ENCODE peak calls at places on chromosome 11, in nine cellular contexts. One of them, this sample, is unnamed.

GRCh38 chr11:73137262-73137941 is 4.7 kb downstream of the FCHSD2 start:
- DNase-seq in SK-N-MC: no peak
- DNase-seq in AG04450: no peak
- DNase-seq in stomach: no peak
- DNase-seq in GM23248: no peak
- DNase-seq in heart right ventricle: no peak
- DNase-seq in heart left ventricle: no peak
- DNase-seq in A549: no peak
- DNase-seq in PC-9: no peak
- DNase-seq in this sample: no peak

GRCh38 chr11:123129920-123130319 is 65.1 kb downstream of the CLMP start:
- DNase-seq in SK-N-MC: no peak
- DNase-seq in AG04450: peak; percentile 58
- DNase-seq in stomach: no peak
- DNase-seq in GM23248: peak; percentile 85
- DNase-seq in heart right ventricle: no peak
- DNase-seq in heart left ventricle: no peak
- DNase-seq in A549: no peak
- DNase-seq in PC-9: no peak
- DNase-seq in this sample: no peak

GRCh38 chr11:10225553-10225952 is 68.5 kb downstream of the SBF2 start:
- DNase-seq in SK-N-MC: no peak
- DNase-seq in AG04450: no peak
- DNase-seq in stomach: no peak
- DNase-seq in GM23248: no peak
- DNase-seq in heart right ventricle: no peak
- DNase-seq in heart left ventricle: no peak
- DNase-seq in A549: no peak
- DNase-seq in PC-9: no peak
- DNase-seq in this sample: no peak

GRCh38 chr11:80188228-80188627 is 747.4 kb upstream of the TENM4 start:
- DNase-seq in SK-N-MC: no peak
- DNase-seq in AG04450: no peak
- DNase-seq in stomach: no peak
- DNase-seq in GM23248: no peak
- DNase-seq in heart right ventricle: no peak
- DNase-seq in heart left ventricle: no peak
- DNase-seq in A549: no peak
- DNase-seq in PC-9: no peak
- DNase-seq in this sample: no peak

GRCh38 chr11:83628622-83629347 is 342.6 kb upstream of the CCDC90B start:
- DNase-seq in SK-N-MC: no peak
- DNase-seq in AG04450: no peak
- DNase-seq in stomach: no peak
- DNase-seq in GM23248: no peak
- DNase-seq in heart right ventricle: no peak
- DNase-seq in heart left ventricle: no peak
- DNase-seq in A549: no peak
- DNase-seq in PC-9: no peak
- DNase-seq in this sample: no peak

GRCh38 chr11:102458531-102458930 is 6.0 kb upstream of the TMEM123 start:
- DNase-seq in SK-N-MC: no peak
- DNase-seq in AG04450: no peak
- DNase-seq in stomach: no peak
- DNase-seq in GM23248: no peak
- DNase-seq in heart right ventricle: no peak
- DNase-seq in heart left ventricle: no peak
- DNase-seq in A549: no peak
- DNase-seq in PC-9: no peak
- DNase-seq in this sample: no peak

GRCh38 chr11:130404727-130405126 is 23.7 kb downstream of the ADAMTS8 start:
- DNase-seq in SK-N-MC: no peak
- DNase-seq in AG04450: no peak
- DNase-seq in stomach: no peak
- DNase-seq in GM23248: no peak
- DNase-seq in heart right ventricle: no peak
- DNase-seq in heart left ventricle: no peak
- DNase-seq in A549: no peak
- DNase-seq in PC-9: no peak
- DNase-seq in this sample: no peak

GRCh38 chr11:118441770-118442169 is 5.5 kb downstream of the KMT2A start:
- DNase-seq in SK-N-MC: no peak
- DNase-seq in AG04450: no peak
- DNase-seq in stomach: no peak
- DNase-seq in GM23248: peak; percentile 6
- DNase-seq in heart right ventricle: no peak
- DNase-seq in heart left ventricle: no peak
- DNase-seq in A549: no peak
- DNase-seq in PC-9: no peak
- DNase-seq in this sample: no peak

DNA sequence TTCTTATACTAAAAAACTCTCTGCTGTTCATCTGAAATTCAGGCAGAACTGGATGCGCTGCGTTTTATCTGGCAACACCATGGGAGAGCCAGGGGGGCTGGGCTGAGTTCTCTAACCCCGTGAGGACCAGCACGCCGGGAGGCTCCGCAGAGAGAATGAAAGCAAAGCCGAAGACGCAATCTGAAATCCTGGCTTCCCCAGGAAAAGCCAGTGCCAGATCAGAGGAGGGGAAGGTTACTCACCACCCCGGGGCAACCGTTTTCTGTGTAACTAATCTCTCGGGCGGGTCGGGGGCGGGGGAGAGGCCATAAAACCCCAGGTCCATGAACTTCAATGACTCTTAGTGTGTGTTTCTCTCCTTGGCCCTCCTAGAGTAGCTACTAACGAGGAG is 99.4 kb downstream of the SHANK2 start:
- DNase-seq in SK-N-MC: no peak
- DNase-seq in AG04450: no peak
- DNase-seq in stomach: no peak
- DNase-seq in GM23248: peak; percentile 62
- DNase-seq in heart right ventricle: no peak
- DNase-seq in heart left ventricle: no peak
- DNase-seq in A549: peak; percentile 53
- DNase-seq in PC-9: peak; percentile 44
- DNase-seq in this sample: no peak
- H3K27ac ChIP-seq in SK-N-MC: no peak overlapping the region
- H3K27ac ChIP-seq in AG04450: no peak overlapping the region
- H3K27ac ChIP-seq in stomach: no peak overlapping the region
- H3K27ac ChIP-seq in GM23248: no peak overlapping the region
- H3K27ac ChIP-seq in heart right ventricle: no peak overlapping the region
- H3K27ac ChIP-seq in heart left ventricle: no peak overlapping the region
- H3K27ac ChIP-seq in A549: peak overlapping the region; percentile 46
- H3K27ac ChIP-seq in PC-9: peak overlapping the region; percentile 71
- H3K27ac ChIP-seq in this sample: no peak overlapping the region

DNA sequence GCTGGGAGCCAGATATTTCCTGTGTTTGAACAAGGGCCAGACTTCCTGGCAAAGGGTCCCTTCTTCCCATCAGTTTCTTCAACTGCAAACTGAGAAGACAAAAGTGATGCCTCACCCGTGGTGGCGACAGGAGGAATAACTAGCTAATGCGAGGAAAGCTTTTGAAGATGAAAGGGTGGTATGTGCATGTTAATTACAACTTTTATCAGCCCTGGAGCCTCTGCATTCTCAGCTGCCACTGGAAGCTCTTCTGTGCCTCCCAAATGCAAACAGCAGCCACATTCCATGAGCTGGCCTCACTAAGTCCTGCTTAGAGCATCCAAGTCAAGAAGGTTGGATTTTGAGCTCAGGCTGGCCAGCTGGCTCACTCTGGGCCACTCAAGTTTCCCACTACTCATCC is 12.9 kb downstream of the CD44 start:
- DNase-seq in SK-N-MC: no peak
- DNase-seq in AG04450: no peak
- DNase-seq in stomach: no peak
- DNase-seq in GM23248: peak; percentile 43
- DNase-seq in heart right ventricle: no peak
- DNase-seq in heart left ventricle: no peak
- DNase-seq in A549: no peak
- DNase-seq in PC-9: no peak
- DNase-seq in this sample: no peak
- H3K27ac ChIP-seq in SK-N-MC: no peak overlapping the region
- H3K27ac ChIP-seq in AG04450: peak overlapping the region; percentile 4
- H3K27ac ChIP-seq in stomach: peak overlapping the region; percentile 38
- H3K27ac ChIP-seq in GM23248: peak overlapping the region; percentile 73
- H3K27ac ChIP-seq in heart right ventricle: no peak overlapping the region
- H3K27ac ChIP-seq in heart left ventricle: no peak overlapping the region
- H3K27ac ChIP-seq in A549: peak overlapping the region; percentile 20
- H3K27ac ChIP-seq in PC-9: no peak overlapping the region
- H3K27ac ChIP-seq in this sample: no peak overlapping the region

GRCh38 chr11:120208012-120208441 is 2.8 kb upstream of the OAF start:
- DNase-seq in SK-N-MC: no peak
- DNase-seq in AG04450: no peak
- DNase-seq in stomach: no peak
- DNase-seq in GM23248: no peak
- DNase-seq in heart right ventricle: no peak
- DNase-seq in heart left ventricle: peak; percentile 28
- DNase-seq in A549: no peak
- DNase-seq in PC-9: no peak
- DNase-seq in this sample: no peak
- H3K27ac ChIP-seq in SK-N-MC: no peak overlapping the region
- H3K27ac ChIP-seq in AG04450: peak overlapping the region; percentile 2
- H3K27ac ChIP-seq in stomach: peak overlapping the region; percentile 88
- H3K27ac ChIP-seq in GM23248: peak overlapping the region; percentile 39
- H3K27ac ChIP-seq in heart right ventricle: no peak overlapping the region
- H3K27ac ChIP-seq in heart left ventricle: no peak overlapping the region
- H3K27ac ChIP-seq in A549: no peak overlapping the region
- H3K27ac ChIP-seq in PC-9: peak overlapping the region; percentile 80
- H3K27ac ChIP-seq in this sample: peak overlapping the region; percentile 16

GRCh38 chr11:47175746-47176327 is 842 bp downstream of the ARFGAP2 start:
- DNase-seq in SK-N-MC: no peak
- DNase-seq in AG04450: no peak
- DNase-seq in stomach: no peak
- DNase-seq in GM23248: no peak
- DNase-seq in heart right ventricle: no peak
- DNase-seq in heart left ventricle: no peak
- DNase-seq in A549: no peak
- DNase-seq in PC-9: no peak
- DNase-seq in this sample: no peak
- H3K27ac ChIP-seq in SK-N-MC: peak overlapping the region; percentile 92
- H3K27ac ChIP-seq in AG04450: peak overlapping the region; percentile 87
- H3K27ac ChIP-seq in stomach: peak overlapping the region; percentile 98
- H3K27ac ChIP-seq in GM23248: peak overlapping the region; percentile 76
- H3K27ac ChIP-seq in heart right ventricle: no peak overlapping the region
- H3K27ac ChIP-seq in heart left ventricle: peak overlapping the region; percentile 96
- H3K27ac ChIP-seq in A549: peak overlapping the region; percentile 100
- H3K27ac ChIP-seq in PC-9: peak overlapping the region; percentile 56
- H3K27ac ChIP-seq in this sample: peak overlapping the region; percentile 96

DNA sequence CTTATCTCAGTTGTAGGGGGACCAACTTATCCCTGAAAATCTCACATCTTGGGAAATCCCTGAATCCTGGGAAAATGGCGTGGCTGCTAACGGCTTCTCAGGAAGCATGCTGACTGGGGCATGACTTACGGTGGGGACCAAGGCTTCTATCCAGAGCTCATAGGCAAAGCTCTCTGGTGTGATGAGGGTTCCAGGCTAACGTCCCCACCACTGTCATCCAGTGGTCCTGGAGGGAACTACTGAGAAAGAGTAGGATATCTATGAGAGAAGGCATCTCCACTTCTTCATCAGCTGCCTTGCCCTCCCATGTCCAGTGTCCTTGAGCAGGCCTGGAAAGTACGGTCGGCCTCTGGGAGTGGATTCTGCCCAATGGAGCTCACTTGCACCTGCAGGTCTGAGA is 210.4 kb upstream of the B3GAT1 start:
- DNase-seq in SK-N-MC: no peak
- DNase-seq in AG04450: no peak
- DNase-seq in stomach: no peak
- DNase-seq in GM23248: no peak
- DNase-seq in heart right ventricle: no peak
- DNase-seq in heart left ventricle: no peak
- DNase-seq in A549: no peak
- DNase-seq in PC-9: no peak
- DNase-seq in this sample: no peak
- H3K27ac ChIP-seq in SK-N-MC: no peak overlapping the region
- H3K27ac ChIP-seq in AG04450: no peak overlapping the region
- H3K27ac ChIP-seq in stomach: no peak overlapping the region
- H3K27ac ChIP-seq in GM23248: no peak overlapping the region
- H3K27ac ChIP-seq in heart right ventricle: no peak overlapping the region
- H3K27ac ChIP-seq in heart left ventricle: no peak overlapping the region
- H3K27ac ChIP-seq in A549: no peak overlapping the region
- H3K27ac ChIP-seq in PC-9: no peak overlapping the region
- H3K27ac ChIP-seq in this sample: no peak overlapping the region

DNA sequence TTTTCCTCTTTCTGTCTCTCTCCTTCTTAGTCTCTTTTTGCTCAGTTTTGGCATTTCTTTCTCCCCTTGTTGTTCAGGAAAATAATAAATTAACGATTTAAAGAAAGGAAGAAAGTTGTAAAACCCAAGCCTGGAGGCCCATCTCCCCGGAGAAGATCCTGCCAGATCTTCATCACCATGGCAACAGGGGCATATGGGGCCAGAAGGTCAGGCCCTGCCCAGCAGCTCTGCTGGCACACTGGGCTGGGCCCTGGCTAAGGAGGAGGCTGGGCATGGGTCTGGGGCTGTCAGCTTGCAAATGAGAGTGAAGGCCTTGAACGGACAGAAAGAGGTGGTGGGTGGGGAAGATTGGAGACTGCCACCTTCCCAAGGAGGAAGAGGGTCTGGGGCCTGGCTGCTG is 2.8 kb downstream of the LRRC10B start:
- DNase-seq in SK-N-MC: no peak
- DNase-seq in AG04450: no peak
- DNase-seq in stomach: no peak
- DNase-seq in GM23248: no peak
- DNase-seq in heart right ventricle: no peak
- DNase-seq in heart left ventricle: no peak
- DNase-seq in A549: no peak
- DNase-seq in PC-9: no peak
- DNase-seq in this sample: no peak
- H3K27ac ChIP-seq in SK-N-MC: peak overlapping the region; percentile 23
- H3K27ac ChIP-seq in AG04450: no peak overlapping the region
- H3K27ac ChIP-seq in stomach: peak overlapping the region; percentile 20
- H3K27ac ChIP-seq in GM23248: no peak overlapping the region
- H3K27ac ChIP-seq in heart right ventricle: no peak overlapping the region
- H3K27ac ChIP-seq in heart left ventricle: peak overlapping the region; percentile 56
- H3K27ac ChIP-seq in A549: no peak overlapping the region
- H3K27ac ChIP-seq in PC-9: no peak overlapping the region
- H3K27ac ChIP-seq in this sample: no peak overlapping the region

DNA sequence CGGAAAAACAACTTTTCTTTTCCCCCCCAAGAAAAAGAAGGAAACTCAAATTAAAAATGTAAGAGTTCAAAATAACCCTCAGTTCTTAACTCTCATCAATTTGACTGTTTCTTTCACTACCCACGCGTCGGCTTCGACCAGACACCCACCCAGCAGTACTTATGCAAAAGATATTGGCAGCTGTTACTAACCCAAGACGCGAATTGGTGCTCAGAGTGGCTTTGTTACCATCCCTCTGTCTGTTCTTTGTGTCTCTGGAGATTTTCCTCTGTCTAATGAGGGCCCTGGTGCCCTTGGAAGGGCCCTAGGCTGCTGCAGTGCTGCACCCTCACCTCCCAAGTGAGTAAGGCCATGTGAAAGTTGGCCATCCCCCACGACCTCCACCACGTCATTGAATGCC is 180.5 kb upstream of the NECTIN1 start:
- DNase-seq in SK-N-MC: no peak
- DNase-seq in AG04450: no peak
- DNase-seq in stomach: no peak
- DNase-seq in GM23248: no peak
- DNase-seq in heart right ventricle: no peak
- DNase-seq in heart left ventricle: no peak
- DNase-seq in A549: no peak
- DNase-seq in PC-9: no peak
- DNase-seq in this sample: no peak
- H3K27ac ChIP-seq in SK-N-MC: no peak overlapping the region
- H3K27ac ChIP-seq in AG04450: no peak overlapping the region
- H3K27ac ChIP-seq in stomach: peak overlapping the region; percentile 71
- H3K27ac ChIP-seq in GM23248: no peak overlapping the region
- H3K27ac ChIP-seq in heart right ventricle: no peak overlapping the region
- H3K27ac ChIP-seq in heart left ventricle: no peak overlapping the region
- H3K27ac ChIP-seq in A549: no peak overlapping the region
- H3K27ac ChIP-seq in PC-9: no peak overlapping the region
- H3K27ac ChIP-seq in this sample: peak overlapping the region; percentile 87